ENCODE peak calls at places on chromosomes 6 and 20, in eight cellular contexts. V is germinal center; S is activated gamma-delta T cell treated with Interleukin-2 at 50 U/mL for 16 hours; E is activated CD4-positive, alpha-beta T cell treated with anti-CD3 and anti-CD28 coated beads for 4 hours; R is stomach; D is H4; T is LoVo; C is SK-MEL-5. Z is an unnamed sample.

GRCh38 chr6:151485616-151486015 is 8.2 kb upstream of the CCDC170 start:
- DNase-seq in D (no peak), E (no peak), V (no peak), C (no peak), R (no peak), T (no peak), S (no peak), Z (no peak)

GRCh38 chr6:161631676-161632194 is 357.9 kb upstream of the AGPAT4 start:
- DNase-seq in C (no peak), D (peak), T (no peak), S (no peak), V (no peak), R (no peak), E (no peak), Z (no peak)

GRCh38 chr6:146850238-146850896 is 251.6 kb downstream of the ADGB start:
- DNase-seq in S (no peak), T (no peak), C (no peak), E (no peak), D (no peak), R (no peak), V (no peak), Z (no peak)

GRCh38 chr6:24923885-24924401 is 11.8 kb downstream of the RIPOR2 start:
- DNase-seq in R (no peak), D (no peak), S (no peak), V (no peak), C (no peak), E (no peak), T (no peak), Z (no peak)

GRCh38 chr6:48474136-48474535 is 363.1 kb upstream of the PTCHD4 start:
- DNase-seq in C (no peak), E (no peak), R (no peak), D (no peak), T (no peak), S (no peak), V (no peak), Z (no peak)

GRCh38 chr20:58695084-58695722 is 2.6 kb downstream of the NPEPL1 start:
- DNase-seq in C (no peak), R (no peak), D (no peak), V (no peak), S (no peak), T (no peak), E (no peak), Z (no peak)

GRCh38 chr6:129555206-129555832 is 154.7 kb downstream of the ARHGAP18 start:
- DNase-seq in R (no peak), C (no peak), V (no peak), E (no peak), S (no peak), D (no peak), T (no peak), Z (no peak)

GRCh38 chr6:167031082-167031709 is 32.0 kb downstream of the CEP43 start:
- DNase-seq in R (no peak), E (no peak), T (no peak), D (no peak), V (no peak), S (no peak), C (peak), Z (peak)

GRCh38 chr6:14661188-14661587 is 543.6 kb downstream of the CD83 start:
- DNase-seq in C (no peak), E (peak), T (no peak), R (no peak), V (peak), S (peak), D (no peak), Z (no peak)

GRCh38 chr20:14495066-14495465 is 157.7 kb upstream of the FLRT3 start:
- DNase-seq in R (no peak), E (no peak), T (no peak), C (no peak), D (no peak), S (no peak), V (no peak), Z (no peak)

GRCh38 chr6:63904844-63905243 is 269.2 kb downstream of the PHF3 start:
- DNase-seq in R (no peak), S (no peak), D (peak), V (no peak), T (no peak), C (no peak), E (no peak), Z (no peak)

GRCh38 chr20:21505161-21505809 is 8.6 kb downstream of the NKX2-2 start:
- DNase-seq in D (peak), E (peak), R (peak), C (peak), V (peak), T (peak), S (peak), Z (peak)

GRCh38 chr6:157227202-157228166 is 95.8 kb downstream of the TMEM242 start:
- DNase-seq in E (no peak), D (no peak), V (peak), T (no peak), S (no peak), R (no peak), C (peak), Z (peak)

GRCh38 chr6:90025418-90026089 is 131.3 kb downstream of the GJA10 start:
- DNase-seq in R (no peak), T (peak), E (peak), V (no peak), S (no peak), D (peak), C (no peak), Z (peak)

GRCh38 chr6:118963003-118963402 is 28.0 kb upstream of the MCM9 start:
- DNase-seq in R (no peak), V (peak), C (peak), D (no peak), T (peak), E (no peak), S (no peak), Z (peak)

GRCh38 chr20:45097485-45098095 is 3.3 kb downstream of the KCNS1 start:
- DNase-seq in V (peak), C (peak), E (peak), R (no peak), T (no peak), D (no peak), S (no peak), Z (no peak)

GRCh38 chr20:16573011-16573965 is at the start of gene KIF16B:
- DNase-seq in R (peak), V (peak), E (peak), S (peak), D (peak), C (peak), T (peak), Z (peak)

GRCh38 chr20:34045294-34045693 is 51.6 kb downstream of the RALY start:
- DNase-seq in V (no peak), D (no peak), E (no peak), S (no peak), R (peak), T (no peak), C (no peak), Z (no peak)

GRCh38 chr6:119193707-119194106 is 115.2 kb upstream of the FAM184A start:
- DNase-seq in C (no peak), S (no peak), V (no peak), D (no peak), R (no peak), E (no peak), T (no peak), Z (no peak)

GRCh38 chr20:23445596-23446217 is 6.2 kb downstream of the CSTL1 start:
- DNase-seq in C (no peak), T (no peak), R (no peak), E (no peak), D (peak), S (no peak), V (no peak), Z (no peak)

GRCh38 chr6:74645108-74645849 is 560.6 kb downstream of the COL12A1 start:
- DNase-seq in T (no peak), R (no peak), E (no peak), C (no peak), S (no peak), V (no peak), D (no peak), Z (no peak)

GRCh38 chr20:10447028-10447427 is 11.9 kb downstream of the SLX4IP start:
- DNase-seq in V (peak), C (peak), E (peak), S (peak), R (peak), D (peak), T (peak), Z (peak)

GRCh38 chr6:73372516-73372915 is 2.8 kb upstream of the OOEP start:
- DNase-seq in T (no peak), V (no peak), S (no peak), R (no peak), C (no peak), D (no peak), E (no peak), Z (no peak)

GRCh38 chr6:98382246-98382645 is 452.1 kb upstream of the POU3F2 start:
- DNase-seq in V (no peak), R (no peak), C (no peak), D (no peak), T (no peak), S (no peak), E (no peak), Z (no peak)

GRCh38 chr20:58651823-58652605 is 931 bp downstream of the STX16 start:
- DNase-seq in R (peak), T (peak), C (peak), E (peak), V (peak), D (peak), S (peak), Z (peak)

GRCh38 chr6:170074907-170075306 is 216.0 kb downstream of the DLL1 start:
- DNase-seq in D (no peak), V (no peak), S (no peak), R (peak), E (no peak), C (no peak), T (no peak), Z (no peak)

GRCh38 chr6:155103816-155104366 is 108.8 kb downstream of the TIAM2 start:
- DNase-seq in V (no peak), S (no peak), T (no peak), R (no peak), C (no peak), D (no peak), E (peak), Z (no peak)

Z was measured in COLO829.